ENCODE peak calls at places on chromosome 3, in four cellular contexts. K is right cardiac atrium; G is effector memory CD4-positive, alpha-beta T cell; S is spleen. J is an unnamed sample.

GRCh38 chr3:14448756-14449728 is 46.6 kb downstream of the SLC6A6 start:
- DNase-seq in K (peak; percentile 28), G (no peak), S (no peak), J (no peak)

GRCh38 chr3:13869944-13870343 is 9.9 kb downstream of the WNT7A start:
- DNase-seq in K (no peak), G (no peak), S (peak; percentile 30), J (no peak)

GRCh38 chr3:129197341-129197740 is 13.6 kb upstream of the CNBP start:
- DNase-seq in K (no peak), G (no peak), S (no peak), J (no peak)

GRCh38 chr3:66763294-66763693 is 234.8 kb upstream of the KBTBD8 start:
- DNase-seq in K (no peak), G (no peak), S (no peak), J (no peak)

GRCh38 chr3:183466575-183466974 is 38.2 kb upstream of the MCF2L2 start:
- DNase-seq in K (no peak), G (no peak), S (no peak), J (no peak)

GRCh38 chr3:71101581-71101980 is 481.9 kb downstream of the FOXP1 start:
- DNase-seq in K (no peak), G (no peak), S (no peak), J (no peak)

GRCh38 chr3:146166450-146167222 is 5.7 kb upstream of the PLOD2 start:
- DNase-seq in K (no peak), G (no peak), S (no peak), J (no peak)

GRCh38 chr3:192063570-192063969 is 602.6 kb downstream of the PYDC2 start:
- DNase-seq in K (peak; percentile 62), G (no peak), S (peak; percentile 81), J (no peak)

GRCh38 chr3:148178508-148178907 is 519.2 kb upstream of the AGTR1 start:
- DNase-seq in K (no peak), G (no peak), S (no peak), J (no peak)

GRCh38 chr3:40191251-40191650 is 118.3 kb upstream of the EIF1B start:
- DNase-seq in K (no peak), G (no peak), S (no peak), J (no peak)

DNA sequence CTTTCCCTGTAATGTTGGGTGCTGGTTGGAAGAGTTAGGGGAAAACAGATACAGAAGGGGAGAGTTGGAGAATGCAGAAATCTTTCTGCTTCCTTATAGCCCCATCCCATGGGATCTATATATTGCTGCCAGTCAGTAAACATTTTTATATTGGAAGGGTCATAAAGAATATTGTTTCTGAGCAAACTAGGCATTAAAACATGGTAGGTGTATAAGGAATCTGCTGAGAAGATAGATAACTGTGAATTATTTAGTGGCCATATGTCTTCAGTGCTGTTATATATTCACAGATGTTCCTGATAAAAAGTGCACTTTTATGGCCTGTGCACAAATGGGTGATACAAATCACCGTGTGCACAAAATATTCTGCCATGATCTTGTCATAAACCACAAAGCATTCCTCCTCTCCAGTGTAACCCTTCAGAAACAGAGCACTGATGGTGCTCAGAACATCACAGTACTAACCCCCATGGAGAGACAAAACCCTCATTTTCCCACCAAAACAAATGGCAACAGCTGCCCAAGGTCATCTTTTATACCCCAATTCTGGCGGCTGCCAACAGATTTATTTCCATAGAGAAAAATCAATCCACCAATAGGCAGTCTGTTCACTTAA is 269.4 kb downstream of the SLC9A9 start:
- DNase-seq in K (no peak), G (no peak), S (no peak), J (no peak)
- H3K4me3 ChIP-seq in K (no peak overlapping the region), G (no peak overlapping the region), S (no peak overlapping the region), J (no peak overlapping the region)

DNA sequence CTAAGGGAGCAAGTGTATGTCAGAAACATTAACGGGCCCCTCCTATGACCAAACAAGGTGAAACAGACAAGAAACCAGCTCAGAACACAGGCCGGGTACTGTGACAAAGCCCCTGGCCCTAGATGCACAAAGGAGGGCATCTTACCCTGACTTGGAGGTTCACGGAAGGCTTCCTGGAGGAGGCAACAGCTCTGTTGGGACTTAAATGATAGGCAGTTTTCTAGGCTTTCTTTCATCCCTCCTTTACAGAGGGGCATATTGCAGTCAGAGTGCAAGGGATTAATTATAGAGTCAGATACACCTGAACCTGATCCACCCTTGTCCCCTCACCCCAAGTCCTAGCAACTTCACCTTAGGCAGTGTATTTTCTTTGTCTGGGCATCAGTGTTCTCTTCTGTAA is 8.4 kb downstream of the EPHB3 start:
- DNase-seq in K (no peak), G (no peak), S (no peak), J (no peak)
- H3K27me3 ChIP-seq in K (no peaks in the 10 kb centered on the region), G (peaks cover 21% of the 10 kb centered on the region), S (peaks cover 9% of the 10 kb centered on the region), J (no peaks in the 10 kb centered on the region)

GRCh38 chr3:2099028-2099671 is 484 bp downstream of the CNTN4 start:
- DNase-seq in K (peak; percentile 58), G (no peak), S (no peak), J (no peak)
- H3K4me3 ChIP-seq in K (peak overlapping the region; percentile 67), G (no peak overlapping the region), S (peak overlapping the region; percentile 12), J (no peak overlapping the region)

GRCh38 chr3:62203561-62203960 is 169.8 kb downstream of the FEZF2 start:
- DNase-seq in K (no peak), G (no peak), S (no peak), J (no peak)

GRCh38 chr3:62203152-62203551 is 170.2 kb downstream of the FEZF2 start:
- DNase-seq in K (no peak), G (no peak), S (no peak), J (no peak)

GRCh38 chr3:62210016-62210415 is 163.3 kb downstream of the FEZF2 start:
- DNase-seq in K (no peak), G (no peak), S (no peak), J (no peak)

GRCh38 chr3:62208385-62208784 is 165.0 kb downstream of the FEZF2 start:
- DNase-seq in K (no peak), G (no peak), S (no peak), J (no peak)

GRCh38 chr3:62207197-62207596 is 166.2 kb downstream of the FEZF2 start:
- DNase-seq in K (no peak), G (no peak), S (no peak), J (no peak)
- H3K27me3 ChIP-seq in K (no peaks in the 10 kb centered on the region), G (no peaks in the 10 kb centered on the region), S (no peaks in the 10 kb centered on the region), J (no peaks in the 10 kb centered on the region)

GRCh38 chr3:102230057-102230456 is 204.8 kb upstream of the ZPLD1 start:
- DNase-seq in K (no peak), G (no peak), S (no peak), J (no peak)
- H3K4me3 ChIP-seq in K (no peak overlapping the region), G (no peak overlapping the region), S (no peak overlapping the region), J (no peak overlapping the region)

DNA sequence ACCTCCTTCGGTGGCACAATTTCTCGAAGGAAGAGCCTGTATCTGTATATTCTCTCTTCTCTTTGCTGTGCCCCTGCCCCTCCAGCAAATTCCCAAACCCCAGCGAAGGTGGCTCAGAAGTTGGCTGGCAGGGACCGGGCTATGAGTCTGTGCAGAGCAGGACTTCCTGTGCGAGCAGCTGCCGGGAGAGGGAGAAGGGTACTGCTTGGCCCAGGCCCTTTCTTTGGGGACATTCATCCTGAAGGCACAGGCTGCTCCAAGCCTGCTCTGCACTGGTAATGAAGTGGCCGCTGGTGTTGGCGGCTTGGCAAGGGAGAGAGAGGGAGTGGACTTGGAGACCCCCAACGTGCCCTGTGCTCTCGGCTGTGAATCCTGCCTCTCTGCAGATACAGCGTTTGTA is 1.5 kb downstream of the SLC6A11 start:
- DNase-seq in K (no peak), G (no peak), S (no peak), J (no peak)
- H3K27me3 ChIP-seq in K (no peaks in the 10 kb centered on the region), G (peaks cover 7% of the 10 kb centered on the region), S (peaks cover 8% of the 10 kb centered on the region), J (peaks cover 3% of the 10 kb centered on the region)

GRCh38 chr3:176523114-176523513 is 674.2 kb downstream of the TBL1XR1 start:
- DNase-seq in K (no peak), G (no peak), S (no peak), J (no peak)

GRCh38 chr3:176522436-176522835 is 674.8 kb downstream of the TBL1XR1 start:
- DNase-seq in K (no peak), G (no peak), S (no peak), J (no peak)

GRCh38 chr3:176526942-176527341 is 670.3 kb downstream of the TBL1XR1 start:
- DNase-seq in K (no peak), G (no peak), S (no peak), J (no peak)

GRCh38 chr3:176526194-176526593 is 671.1 kb downstream of the TBL1XR1 start:
- DNase-seq in K (no peak), G (no peak), S (no peak), J (no peak)

DNA sequence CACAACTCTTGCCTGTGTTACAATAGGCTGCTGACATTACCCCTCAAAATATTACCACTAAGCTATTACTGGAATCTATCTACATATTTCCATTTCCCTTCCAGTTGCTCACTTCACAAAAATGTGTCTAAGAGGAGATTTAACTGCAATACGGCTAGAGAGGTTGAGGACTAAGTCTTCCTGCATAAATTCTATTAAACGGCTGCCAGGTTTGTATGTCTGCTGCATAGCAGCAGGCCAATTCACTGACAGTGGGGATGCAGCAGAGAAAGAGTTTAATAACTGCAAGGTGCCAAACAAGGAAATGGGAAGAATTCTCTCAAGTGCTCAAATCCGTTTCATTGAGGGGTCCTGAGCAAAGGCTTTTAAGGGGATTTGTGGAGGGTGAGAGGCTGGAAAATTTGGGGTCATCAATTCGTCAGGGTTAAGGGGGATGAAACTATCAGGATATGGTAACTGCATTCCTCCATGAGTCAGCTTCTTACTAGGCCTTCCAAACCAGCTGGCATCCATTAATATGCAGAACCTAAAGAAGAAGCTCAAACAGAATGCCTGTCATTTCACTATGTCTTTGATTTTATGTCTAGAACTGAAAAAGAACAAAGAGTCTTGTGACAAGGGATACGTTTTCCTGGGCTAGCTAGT is 675.6 kb downstream of the TBL1XR1 start:
- DNase-seq in K (no peak), G (no peak), S (no peak), J (no peak)
- H3K4me3 ChIP-seq in K (no peak overlapping the region), G (no peak overlapping the region), S (no peak overlapping the region), J (no peak overlapping the region)

GRCh38 chr3:187519428-187519890 is 150.7 kb downstream of the SST start:
- DNase-seq in K (no peak), G (no peak), S (no peak), J (no peak)
- H3K27me3 ChIP-seq in K (no peaks in the 10 kb centered on the region), G (no peaks in the 10 kb centered on the region), S (no peaks in the 10 kb centered on the region), J (no peaks in the 10 kb centered on the region)